ENCODE peak calls at places on chromosomes 13 and 19, in eight cellular contexts. P is M059J; Z is aorta; Y is stimulated activated CD4-positive, alpha-beta T cell treated with anti-CD3 and anti-CD28 coated beads, Interleukin-1b, Interleukin-23, amount 100 ng/mL, for 24 hours; H is AG04449; X is neural crest cell; L is NCI-H460; W is mesenteric fat pad. F is an unnamed sample.

GRCh38 chr13:101838305-101838835 is 385.9 kb downstream of the ITGBL1 start:
- DNase-seq in P (peak), Z (no peak), Y (no peak), H (peak), X (no peak), L (no peak), W (no peak), F (no peak)

GRCh38 chr19:30880551-30880950 is 468.7 kb downstream of the TSHZ3 start:
- DNase-seq in P (no peak), Z (no peak), Y (no peak), H (no peak), X (no peak), L (no peak), W (no peak), F (no peak)

GRCh38 chr19:52600639-52601024 is 30.5 kb downstream of the ZNF701 start:
- DNase-seq in P (no peak), Z (peak), Y (no peak), H (no peak), X (no peak), L (no peak), W (peak), F (no peak)

GRCh38 chr13:113542751-113543424 is 41.7 kb upstream of the TFDP1 start:
- DNase-seq in P (no peak), Z (peak), Y (no peak), H (no peak), X (no peak), L (no peak), W (no peak), F (no peak)

GRCh38 chr13:39688699-39689405 is 33.4 kb downstream of the COG6 start:
- DNase-seq in P (peak), Z (no peak), Y (no peak), H (peak), X (no peak), L (no peak), W (no peak), F (no peak)

GRCh38 chr13:40024962-40025714 is 369.7 kb downstream of the COG6 start:
- DNase-seq in P (no peak), Z (no peak), Y (no peak), H (no peak), X (no peak), L (no peak), W (no peak), F (no peak)

GRCh38 chr13:98987275-98987674 is 9.4 kb upstream of the DOCK9 start:
- DNase-seq in P (no peak), Z (no peak), Y (no peak), H (no peak), X (no peak), L (no peak), W (no peak), F (no peak)

GRCh38 chr13:94217370-94217769 is 262.1 kb downstream of the DCT start:
- DNase-seq in P (no peak), Z (no peak), Y (no peak), H (no peak), X (no peak), L (no peak), W (no peak), F (no peak)

GRCh38 chr19:29537601-29538000 is 11.8 kb downstream of the VSTM2B start:
- DNase-seq in P (no peak), Z (peak), Y (no peak), H (no peak), X (no peak), L (no peak), W (peak), F (no peak)

GRCh38 chr19:14472202-14472961 is 2.8 kb downstream of the PTGER1 start:
- DNase-seq in P (peak), Z (peak), Y (peak), H (no peak), X (peak), L (no peak), W (no peak), F (no peak)

GRCh38 chr19:467554-467953 is 6.7 kb upstream of the SHC2 start:
- DNase-seq in P (no peak), Z (peak), Y (no peak), H (no peak), X (no peak), L (no peak), W (no peak), F (no peak)

GRCh38 chr13:95075506-95075905 is 225.7 kb downstream of the ABCC4 start:
- DNase-seq in P (peak), Z (no peak), Y (no peak), H (no peak), X (no peak), L (no peak), W (no peak), F (no peak)

GRCh38 chr13:91101436-91101835 is 246.1 kb upstream of the MIR17HG start:
- DNase-seq in P (no peak), Z (no peak), Y (no peak), H (no peak), X (no peak), L (no peak), W (no peak), F (no peak)

GRCh38 chr19:28575816-28576215 is 637.1 kb downstream of the UQCRFS1 start:
- DNase-seq in P (no peak), Z (no peak), Y (no peak), H (no peak), X (no peak), L (no peak), W (no peak), F (no peak)

GRCh38 chr19:18479964-18480723 is 41.7 kb downstream of the ELL start:
- DNase-seq in P (peak), Z (peak), Y (no peak), H (no peak), X (no peak), L (no peak), W (no peak), F (peak)

GRCh38 chr13:110628477-110628793 is 13.1 kb downstream of the NAXD start:
- DNase-seq in P (no peak), Z (no peak), Y (no peak), H (no peak), X (no peak), L (no peak), W (no peak), F (no peak)

GRCh38 chr13:93549326-93549855 is 322.8 kb downstream of the GPC6 start:
- DNase-seq in P (peak), Z (no peak), Y (no peak), H (no peak), X (no peak), L (no peak), W (no peak), F (no peak)

GRCh38 chr13:80341771-80342271 is 895 bp upstream of the SPRY2 start:
- DNase-seq in P (peak), Z (no peak), Y (no peak), H (no peak), X (peak), L (no peak), W (no peak), F (no peak)

GRCh38 chr13:111548301-111548700 is 227.9 kb downstream of the TEX29 start:
- DNase-seq in P (no peak), Z (peak), Y (no peak), H (no peak), X (no peak), L (no peak), W (peak), F (no peak)

GRCh38 chr19:47446534-47447469 is 24.9 kb downstream of the SLC8A2 start:
- DNase-seq in P (no peak), Z (no peak), Y (peak), H (no peak), X (no peak), L (no peak), W (no peak), F (no peak)

GRCh38 chr13:99454518-99455183 is 46.6 kb upstream of the TM9SF2 start:
- DNase-seq in P (no peak), Z (no peak), Y (no peak), H (no peak), X (no peak), L (no peak), W (no peak), F (peak)

GRCh38 chr19:35144600-35145436 is 1.8 kb downstream of the FXYD7 start:
- DNase-seq in P (peak), Z (no peak), Y (no peak), H (no peak), X (no peak), L (no peak), W (no peak), F (no peak)

GRCh38 chr19:1401138-1401888 is at the start of gene GAMT:
- DNase-seq in P (no peak), Z (no peak), Y (peak), H (no peak), X (peak), L (no peak), W (no peak), F (no peak)

GRCh38 chr19:31339405-31339804 is 9.8 kb downstream of the TSHZ3 start:
- DNase-seq in P (no peak), Z (no peak), Y (no peak), H (no peak), X (no peak), L (no peak), W (no peak), F (no peak)

GRCh38 chr19:16661480-16662034 is 618 bp downstream of the TMEM38A start:
- DNase-seq in P (no peak), Z (peak), Y (no peak), H (no peak), X (no peak), L (no peak), W (no peak), F (no peak)

GRCh38 chr19:35716735-35716984 is 1.1 kb upstream of the KMT2B start:
- DNase-seq in P (no peak), Z (no peak), Y (no peak), H (no peak), X (no peak), L (no peak), W (no peak), F (no peak)

GRCh38 chr13:59829690-59830089 is 334.0 kb downstream of the DIAPH3 start:
- DNase-seq in P (no peak), Z (no peak), Y (no peak), H (no peak), X (no peak), L (no peak), W (no peak), F (no peak)

GRCh38 chr13:45367358-45367757 is 26.4 kb upstream of the TPT1 start:
- DNase-seq in P (peak), Z (peak), Y (peak), H (peak), X (no peak), L (peak), W (no peak), F (no peak)

GRCh38 chr13:70668983-70669382 is 560.7 kb upstream of the KLHL1 start:
- DNase-seq in P (no peak), Z (no peak), Y (no peak), H (no peak), X (no peak), L (peak), W (no peak), F (no peak)

GRCh38 chr19:35206379-35206778 is 22.2 kb downstream of the FAM187B start:
- DNase-seq in P (no peak), Z (no peak), Y (no peak), H (no peak), X (no peak), L (no peak), W (no peak), F (no peak)

GRCh38 chr13:91305652-91306051 is 41.8 kb upstream of the MIR17HG start:
- DNase-seq in P (no peak), Z (no peak), Y (no peak), H (no peak), X (no peak), L (no peak), W (no peak), F (no peak)

GRCh38 chr19:43463381-43464088 is 1.9 kb downstream of the LYPD3 start:
- DNase-seq in P (peak), Z (peak), Y (peak), H (no peak), X (peak), L (peak), W (peak), F (peak)

GRCh38 chr19:46428278-46429141 is at the start of gene PNMA8C:
- DNase-seq in P (peak), Z (peak), Y (peak), H (no peak), X (peak), L (no peak), W (no peak), F (no peak)

GRCh38 chr13:79803939-79804487 is 323.1 kb downstream of the NDFIP2 start:
- DNase-seq in P (no peak), Z (no peak), Y (no peak), H (no peak), X (no peak), L (no peak), W (no peak), F (no peak)

F was measured in vagina.